ENCODE peak calls at places on chromosome 3, in nine cellular contexts. L, T, F, A, U, N, K, J and V are unnamed samples.

GRCh38 chr3:43001556-43002121 is 22.5 kb downstream of the GASK1A start:
- DNase-seq in U (no peak), K (no peak), N (no peak), T (no peak), A (no peak), F (no peak), J (no peak), L (no peak), V (no peak)

GRCh38 chr3:99859855-99860254 is 42.2 kb downstream of the CMSS1 start:
- DNase-seq in A (no peak), T (no peak), K (no peak), F (no peak), N (peak), J (no peak), L (no peak), U (peak), V (no peak)

GRCh38 chr3:177196473-177197040 is 725 bp downstream of the TBL1XR1 start:
- DNase-seq in N (peak), J (peak), U (peak), A (peak), F (peak), K (peak), L (peak), T (peak), V (peak)

GRCh38 chr3:168834558-168834957 is 738.8 kb upstream of the GOLIM4 start:
- DNase-seq in A (no peak), F (no peak), T (no peak), L (no peak), N (no peak), K (no peak), U (no peak), J (no peak), V (no peak)

GRCh38 chr3:128620268-128620691 is 30.3 kb downstream of the RPN1 start:
- DNase-seq in F (no peak), N (no peak), K (peak), T (no peak), A (no peak), U (peak), J (no peak), L (no peak), V (no peak)

GRCh38 chr3:101381809-101382208 is 61.4 kb upstream of the IMPG2 start:
- DNase-seq in K (no peak), J (no peak), A (no peak), N (peak), T (peak), U (peak), F (peak), L (no peak), V (peak)

GRCh38 chr3:149243540-149243939 is 21.9 kb upstream of the CP start:
- DNase-seq in J (no peak), F (no peak), L (no peak), K (no peak), N (no peak), A (no peak), T (no peak), U (no peak), V (no peak)

GRCh38 chr3:8629151-8630021 is 15.2 kb downstream of the SSUH2 start:
- DNase-seq in F (no peak), A (peak), J (no peak), N (peak), L (no peak), K (peak), T (no peak), U (peak), V (no peak)

GRCh38 chr3:73321286-73321685 is 259.8 kb downstream of the EBLN2 start:
- DNase-seq in U (no peak), A (no peak), J (no peak), K (no peak), N (no peak), L (no peak), F (no peak), T (no peak), V (no peak)

GRCh38 chr3:112776000-112776399 is 70.7 kb downstream of the CD200R1L start:
- DNase-seq in K (no peak), F (no peak), U (peak), J (no peak), T (no peak), N (peak), A (no peak), L (no peak), V (no peak)

GRCh38 chr3:183484676-183485075 is 56.3 kb upstream of the MCF2L2 start:
- DNase-seq in T (no peak), J (no peak), L (no peak), F (no peak), U (no peak), K (no peak), N (no peak), A (no peak), V (no peak)

GRCh38 chr3:12155833-12156232 is 2.9 kb downstream of the TIMP4 start:
- DNase-seq in N (peak), T (no peak), L (no peak), K (no peak), A (no peak), U (peak), J (no peak), F (no peak), V (no peak)

GRCh38 chr3:32310918-32311839 is 72.7 kb downstream of the CMTM8 start:
- DNase-seq in J (no peak), K (no peak), N (no peak), F (no peak), A (no peak), U (no peak), T (no peak), L (no peak), V (no peak)

GRCh38 chr3:129604223-129604941 is 2.1 kb downstream of the PLXND1 start:
- DNase-seq in A (no peak), N (no peak), J (no peak), F (no peak), K (no peak), L (no peak), U (no peak), T (no peak), V (no peak)

GRCh38 chr3:39434574-39434973 is 28.1 kb downstream of the RPSA start:
- DNase-seq in T (no peak), U (peak), J (no peak), F (no peak), K (peak), L (no peak), N (peak), A (no peak), V (no peak)

GRCh38 chr3:53581671-53582070 is 87.3 kb downstream of the CACNA1D start:
- DNase-seq in T (no peak), J (no peak), A (no peak), L (no peak), N (peak), U (peak), F (no peak), K (no peak), V (no peak)